ENCODE peak calls at places on chromosome 5, in four cellular contexts. One of them, this sample, is unnamed.
A peak's percentile ranks its signal among the peaks of the same experiment; 100 is the strongest.

GRCh38 chr5:108881133-108881532 is 133.4 kb downstream of the FER start:
- DNase-seq in head of caudate nucleus: no peak
- DNase-seq in activated naive CD8-positive, alpha-beta T cell treated with anti-CD3 and anti-CD28 coated beads, Interleukin-2, amount 50 U/mL, for 16 hours: no peak
- DNase-seq in neuronal stem cell: no peak
- DNase-seq in this sample: no peak

GRCh38 chr5:129094924-129095797 is 612 bp downstream of the ISOC1 start:
- DNase-seq in activated naive CD8-positive, alpha-beta T cell treated with anti-CD3 and anti-CD28 coated beads, Interleukin-2, amount 50 U/mL, for 16 hours: peak; percentile 14
- DNase-seq in neuronal stem cell: peak; percentile 42
- DNase-seq in head of caudate nucleus: peak; percentile 58
- DNase-seq in this sample: peak; percentile 2

GRCh38 chr5:14142856-14143508 is at the start of gene TRIO:
- DNase-seq in activated naive CD8-positive, alpha-beta T cell treated with anti-CD3 and anti-CD28 coated beads, Interleukin-2, amount 50 U/mL, for 16 hours: peak; percentile 68
- DNase-seq in neuronal stem cell: peak; percentile 93
- DNase-seq in head of caudate nucleus: peak; percentile 94
- DNase-seq in this sample: peak; percentile 73

GRCh38 chr5:54861212-54861894 is 124.0 kb downstream of the ESM1 start:
- DNase-seq in neuronal stem cell: no peak
- DNase-seq in activated naive CD8-positive, alpha-beta T cell treated with anti-CD3 and anti-CD28 coated beads, Interleukin-2, amount 50 U/mL, for 16 hours: no peak
- DNase-seq in head of caudate nucleus: no peak
- DNase-seq in this sample: no peak

GRCh38 chr5:124706729-124707361 is 39.6 kb downstream of the ZNF608 start:
- DNase-seq in activated naive CD8-positive, alpha-beta T cell treated with anti-CD3 and anti-CD28 coated beads, Interleukin-2, amount 50 U/mL, for 16 hours: no peak
- DNase-seq in neuronal stem cell: no peak
- DNase-seq in head of caudate nucleus: no peak
- DNase-seq in this sample: no peak

GRCh38 chr5:53549792-53550191 is 10.6 kb upstream of the NDUFS4 start:
- DNase-seq in activated naive CD8-positive, alpha-beta T cell treated with anti-CD3 and anti-CD28 coated beads, Interleukin-2, amount 50 U/mL, for 16 hours: no peak
- DNase-seq in neuronal stem cell: no peak
- DNase-seq in head of caudate nucleus: no peak
- DNase-seq in this sample: no peak

GRCh38 chr5:59358497-59358896 is 535.0 kb downstream of the PDE4D start:
- DNase-seq in head of caudate nucleus: no peak
- DNase-seq in activated naive CD8-positive, alpha-beta T cell treated with anti-CD3 and anti-CD28 coated beads, Interleukin-2, amount 50 U/mL, for 16 hours: no peak
- DNase-seq in neuronal stem cell: no peak
- DNase-seq in this sample: no peak

GRCh38 chr5:34749431-34749872 is 89.5 kb upstream of the TTC23L start:
- DNase-seq in head of caudate nucleus: no peak
- DNase-seq in neuronal stem cell: no peak
- DNase-seq in activated naive CD8-positive, alpha-beta T cell treated with anti-CD3 and anti-CD28 coated beads, Interleukin-2, amount 50 U/mL, for 16 hours: no peak
- DNase-seq in this sample: no peak

GRCh38 chr5:65928341-65928752 is 2.0 kb downstream of the ERBIN start:
- DNase-seq in activated naive CD8-positive, alpha-beta T cell treated with anti-CD3 and anti-CD28 coated beads, Interleukin-2, amount 50 U/mL, for 16 hours: no peak
- DNase-seq in neuronal stem cell: no peak
- DNase-seq in head of caudate nucleus: no peak
- DNase-seq in this sample: no peak

GRCh38 chr5:137344723-137345322 is 154.3 kb downstream of the SPOCK1 start:
- DNase-seq in neuronal stem cell: peak; percentile 35
- DNase-seq in activated naive CD8-positive, alpha-beta T cell treated with anti-CD3 and anti-CD28 coated beads, Interleukin-2, amount 50 U/mL, for 16 hours: no peak
- DNase-seq in head of caudate nucleus: peak; percentile 78
- DNase-seq in this sample: peak; percentile 54

GRCh38 chr5:6475626-6476312 is 27.1 kb downstream of the UBE2QL1 start:
- DNase-seq in neuronal stem cell: no peak
- DNase-seq in activated naive CD8-positive, alpha-beta T cell treated with anti-CD3 and anti-CD28 coated beads, Interleukin-2, amount 50 U/mL, for 16 hours: no peak
- DNase-seq in head of caudate nucleus: peak; percentile 35
- DNase-seq in this sample: no peak

GRCh38 chr5:141637693-141638419 is 1.1 kb downstream of the RELL2 start:
- DNase-seq in activated naive CD8-positive, alpha-beta T cell treated with anti-CD3 and anti-CD28 coated beads, Interleukin-2, amount 50 U/mL, for 16 hours: peak; percentile 30
- DNase-seq in head of caudate nucleus: peak; percentile 31
- DNase-seq in neuronal stem cell: peak; percentile 72
- DNase-seq in this sample: peak; percentile 82

GRCh38 chr5:111582962-111583669 is 70.8 kb upstream of the STARD4 start:
- DNase-seq in activated naive CD8-positive, alpha-beta T cell treated with anti-CD3 and anti-CD28 coated beads, Interleukin-2, amount 50 U/mL, for 16 hours: no peak
- DNase-seq in neuronal stem cell: no peak
- DNase-seq in head of caudate nucleus: no peak
- DNase-seq in this sample: no peak

GRCh38 chr5:168649306-168649705 is 70.1 kb upstream of the PANK3 start:
- DNase-seq in head of caudate nucleus: peak; percentile 24
- DNase-seq in neuronal stem cell: no peak
- DNase-seq in activated naive CD8-positive, alpha-beta T cell treated with anti-CD3 and anti-CD28 coated beads, Interleukin-2, amount 50 U/mL, for 16 hours: no peak
- DNase-seq in this sample: no peak

GRCh38 chr5:143650296-143650695 is 161.7 kb upstream of the HMHB1 start:
- DNase-seq in neuronal stem cell: no peak
- DNase-seq in activated naive CD8-positive, alpha-beta T cell treated with anti-CD3 and anti-CD28 coated beads, Interleukin-2, amount 50 U/mL, for 16 hours: no peak
- DNase-seq in head of caudate nucleus: no peak
- DNase-seq in this sample: no peak

GRCh38 chr5:3963662-3964061 is 368.0 kb downstream of the IRX1 start:
- DNase-seq in head of caudate nucleus: no peak
- DNase-seq in neuronal stem cell: no peak
- DNase-seq in activated naive CD8-positive, alpha-beta T cell treated with anti-CD3 and anti-CD28 coated beads, Interleukin-2, amount 50 U/mL, for 16 hours: no peak
- DNase-seq in this sample: no peak

GRCh38 chr5:132962429-132962928 is 955 bp downstream of the AFF4 start:
- DNase-seq in neuronal stem cell: peak; percentile 56
- DNase-seq in activated naive CD8-positive, alpha-beta T cell treated with anti-CD3 and anti-CD28 coated beads, Interleukin-2, amount 50 U/mL, for 16 hours: no peak
- DNase-seq in head of caudate nucleus: no peak
- DNase-seq in this sample: no peak

GRCh38 chr5:4924581-4924980 is 215.5 kb upstream of the ADAMTS16 start:
- DNase-seq in neuronal stem cell: no peak
- DNase-seq in activated naive CD8-positive, alpha-beta T cell treated with anti-CD3 and anti-CD28 coated beads, Interleukin-2, amount 50 U/mL, for 16 hours: no peak
- DNase-seq in head of caudate nucleus: no peak
- DNase-seq in this sample: no peak

GRCh38 chr5:38994329-38994927 is 79.8 kb downstream of the RICTOR start:
- DNase-seq in head of caudate nucleus: peak; percentile 34
- DNase-seq in neuronal stem cell: peak; percentile 26
- DNase-seq in activated naive CD8-positive, alpha-beta T cell treated with anti-CD3 and anti-CD28 coated beads, Interleukin-2, amount 50 U/mL, for 16 hours: no peak
- DNase-seq in this sample: peak; percentile 9

GRCh38 chr5:172872997-172873491 is 39.0 kb downstream of the ERGIC1 start:
- DNase-seq in neuronal stem cell: no peak
- DNase-seq in activated naive CD8-positive, alpha-beta T cell treated with anti-CD3 and anti-CD28 coated beads, Interleukin-2, amount 50 U/mL, for 16 hours: no peak
- DNase-seq in head of caudate nucleus: no peak
- DNase-seq in this sample: no peak

GRCh38 chr5:139470821-139471300 is at the start of gene SMIM33:
- DNase-seq in head of caudate nucleus: no peak
- DNase-seq in neuronal stem cell: no peak
- DNase-seq in activated naive CD8-positive, alpha-beta T cell treated with anti-CD3 and anti-CD28 coated beads, Interleukin-2, amount 50 U/mL, for 16 hours: no peak
- DNase-seq in this sample: no peak

GRCh38 chr5:55633574-55634203 is 78.4 kb downstream of the SLC38A9 start:
- DNase-seq in activated naive CD8-positive, alpha-beta T cell treated with anti-CD3 and anti-CD28 coated beads, Interleukin-2, amount 50 U/mL, for 16 hours: no peak
- DNase-seq in head of caudate nucleus: no peak
- DNase-seq in neuronal stem cell: no peak
- DNase-seq in this sample: no peak

GRCh38 chr5:138962619-138963370 is 87.7 kb upstream of the LRRTM2 start:
- DNase-seq in neuronal stem cell: peak; percentile 82
- DNase-seq in activated naive CD8-positive, alpha-beta T cell treated with anti-CD3 and anti-CD28 coated beads, Interleukin-2, amount 50 U/mL, for 16 hours: no peak
- DNase-seq in head of caudate nucleus: no peak
- DNase-seq in this sample: peak; percentile 50

GRCh38 chr5:139637438-139638089 is 10.6 kb upstream of the CXXC5 start:
- DNase-seq in activated naive CD8-positive, alpha-beta T cell treated with anti-CD3 and anti-CD28 coated beads, Interleukin-2, amount 50 U/mL, for 16 hours: no peak
- DNase-seq in head of caudate nucleus: peak; percentile 83
- DNase-seq in neuronal stem cell: no peak
- DNase-seq in this sample: no peak

GRCh38 chr5:37370550-37370863 is 399 bp downstream of the NUP155 start:
- DNase-seq in neuronal stem cell: no peak
- DNase-seq in activated naive CD8-positive, alpha-beta T cell treated with anti-CD3 and anti-CD28 coated beads, Interleukin-2, amount 50 U/mL, for 16 hours: no peak
- DNase-seq in head of caudate nucleus: no peak
- DNase-seq in this sample: no peak

This sample was measured in NT2/D1.